ENCODE peak calls at places on chromosome 18, in eight cellular contexts. One of them, this sample, is unnamed. For H3K4me1, the result is how much of the 10 kb centered on the place peaks cover.

GRCh38 chr18:57819119-57819518 is 16.0 kb upstream of the ATP8B1 start:
- DNase-seq in A549: no peak
- DNase-seq in tibial nerve: no peak
- DNase-seq in esophagus muscularis mucosa: no peak
- DNase-seq in ovary: no peak
- DNase-seq in upper lobe of left lung: no peak
- DNase-seq in stomach: no peak
- DNase-seq in sigmoid colon: no peak
- DNase-seq in this sample: no peak

GRCh38 chr18:56992777-56993176 is 154.1 kb upstream of the BOD1L2 start:
- DNase-seq in A549: no peak
- DNase-seq in tibial nerve: no peak
- DNase-seq in esophagus muscularis mucosa: no peak
- DNase-seq in ovary: no peak
- DNase-seq in upper lobe of left lung: no peak
- DNase-seq in stomach: no peak
- DNase-seq in sigmoid colon: no peak
- DNase-seq in this sample: no peak

GRCh38 chr18:39302481-39302880 is 1736.9 kb upstream of the CELF4 start:
- DNase-seq in A549: no peak
- DNase-seq in tibial nerve: no peak
- DNase-seq in esophagus muscularis mucosa: no peak
- DNase-seq in ovary: no peak
- DNase-seq in upper lobe of left lung: no peak
- DNase-seq in stomach: no peak
- DNase-seq in sigmoid colon: no peak
- DNase-seq in this sample: no peak

GRCh38 chr18:10213526-10213925 is 240.9 kb upstream of the APCDD1 start:
- DNase-seq in A549: no peak
- DNase-seq in tibial nerve: no peak
- DNase-seq in esophagus muscularis mucosa: peak
- DNase-seq in ovary: no peak
- DNase-seq in upper lobe of left lung: no peak
- DNase-seq in stomach: no peak
- DNase-seq in sigmoid colon: no peak
- DNase-seq in this sample: no peak

GRCh38 chr18:59691046-59691395 is 6.2 kb downstream of the CCBE1 start:
- DNase-seq in A549: no peak
- DNase-seq in tibial nerve: no peak
- DNase-seq in esophagus muscularis mucosa: no peak
- DNase-seq in ovary: no peak
- DNase-seq in upper lobe of left lung: no peak
- DNase-seq in stomach: no peak
- DNase-seq in sigmoid colon: no peak
- DNase-seq in this sample: no peak

GRCh38 chr18:76454429-76454828 is 40.6 kb downstream of the ZNF516 start:
- DNase-seq in A549: no peak
- DNase-seq in tibial nerve: no peak
- DNase-seq in esophagus muscularis mucosa: no peak
- DNase-seq in ovary: no peak
- DNase-seq in upper lobe of left lung: no peak
- DNase-seq in stomach: no peak
- DNase-seq in sigmoid colon: no peak
- DNase-seq in this sample: no peak

GRCh38 chr18:43714346-43715010 is 437.2 kb upstream of the SYT4 start:
- DNase-seq in A549: no peak
- DNase-seq in tibial nerve: no peak
- DNase-seq in esophagus muscularis mucosa: no peak
- DNase-seq in ovary: no peak
- DNase-seq in upper lobe of left lung: no peak
- DNase-seq in stomach: no peak
- DNase-seq in sigmoid colon: no peak
- DNase-seq in this sample: no peak

GRCh38 chr18:62516242-62516641 is 6.6 kb upstream of the ZCCHC2 start:
- DNase-seq in A549: no peak
- DNase-seq in tibial nerve: no peak
- DNase-seq in esophagus muscularis mucosa: no peak
- DNase-seq in ovary: no peak
- DNase-seq in upper lobe of left lung: no peak
- DNase-seq in stomach: no peak
- DNase-seq in sigmoid colon: no peak
- DNase-seq in this sample: no peak

GRCh38 chr18:67766930-67767329 is 250.4 kb upstream of the DSEL start:
- DNase-seq in A549: no peak
- DNase-seq in tibial nerve: no peak
- DNase-seq in esophagus muscularis mucosa: no peak
- DNase-seq in ovary: no peak
- DNase-seq in upper lobe of left lung: no peak
- DNase-seq in stomach: no peak
- DNase-seq in sigmoid colon: no peak
- DNase-seq in this sample: no peak

GRCh38 chr18:58520964-58521363 is 107.9 kb downstream of the ALPK2 start:
- DNase-seq in A549: no peak
- DNase-seq in tibial nerve: no peak
- DNase-seq in esophagus muscularis mucosa: no peak
- DNase-seq in ovary: no peak
- DNase-seq in upper lobe of left lung: no peak
- DNase-seq in stomach: no peak
- DNase-seq in sigmoid colon: no peak
- DNase-seq in this sample: peak

GRCh38 chr18:61833387-61833786 is 59.4 kb downstream of the RNF152 start:
- DNase-seq in A549: no peak
- DNase-seq in tibial nerve: no peak
- DNase-seq in esophagus muscularis mucosa: no peak
- DNase-seq in ovary: no peak
- DNase-seq in upper lobe of left lung: no peak
- DNase-seq in stomach: no peak
- DNase-seq in sigmoid colon: no peak
- DNase-seq in this sample: no peak

GRCh38 chr18:13427354-13427753 is 208.8 kb downstream of the LDLRAD4 start:
- DNase-seq in A549: no peak
- DNase-seq in tibial nerve: no peak
- DNase-seq in esophagus muscularis mucosa: no peak
- DNase-seq in ovary: no peak
- DNase-seq in upper lobe of left lung: no peak
- DNase-seq in stomach: peak
- DNase-seq in sigmoid colon: peak
- DNase-seq in this sample: no peak

GRCh38 chr18:36663312-36663711 is 165.5 kb downstream of the TPGS2 start:
- DNase-seq in A549: no peak
- DNase-seq in tibial nerve: no peak
- DNase-seq in esophagus muscularis mucosa: no peak
- DNase-seq in ovary: no peak
- DNase-seq in upper lobe of left lung: no peak
- DNase-seq in stomach: no peak
- DNase-seq in sigmoid colon: no peak
- DNase-seq in this sample: no peak

GRCh38 chr18:63363951-63364350 is 3.1 kb downstream of the KDSR start:
- DNase-seq in A549: no peak
- DNase-seq in tibial nerve: no peak
- DNase-seq in esophagus muscularis mucosa: no peak
- DNase-seq in ovary: no peak
- DNase-seq in upper lobe of left lung: no peak
- DNase-seq in stomach: no peak
- DNase-seq in sigmoid colon: no peak
- DNase-seq in this sample: no peak

GRCh38 chr18:34483198-34483597 is 226.9 kb upstream of the DTNA start:
- DNase-seq in A549: no peak
- DNase-seq in tibial nerve: no peak
- DNase-seq in esophagus muscularis mucosa: no peak
- DNase-seq in ovary: no peak
- DNase-seq in upper lobe of left lung: no peak
- DNase-seq in stomach: no peak
- DNase-seq in sigmoid colon: no peak
- DNase-seq in this sample: no peak

GRCh38 chr18:12279781-12280531 is 25.8 kb downstream of the CIDEA start:
- DNase-seq in A549: no peak
- DNase-seq in tibial nerve: no peak
- DNase-seq in esophagus muscularis mucosa: no peak
- DNase-seq in ovary: no peak
- DNase-seq in upper lobe of left lung: no peak
- DNase-seq in stomach: no peak
- DNase-seq in sigmoid colon: peak
- DNase-seq in this sample: no peak

GRCh38 chr18:23453657-23454011 is 547 bp downstream of the RIOK3 start:
- DNase-seq in A549: no peak
- DNase-seq in tibial nerve: no peak
- DNase-seq in esophagus muscularis mucosa: no peak
- DNase-seq in ovary: no peak
- DNase-seq in upper lobe of left lung: no peak
- DNase-seq in stomach: no peak
- DNase-seq in sigmoid colon: no peak
- DNase-seq in this sample: no peak

GRCh38 chr18:65235966-65236634 is 514.7 kb upstream of the CDH7 start:
- DNase-seq in A549: no peak
- DNase-seq in tibial nerve: no peak
- DNase-seq in esophagus muscularis mucosa: no peak
- DNase-seq in ovary: peak
- DNase-seq in upper lobe of left lung: no peak
- DNase-seq in stomach: no peak
- DNase-seq in sigmoid colon: no peak
- DNase-seq in this sample: no peak

GRCh38 chr18:42131044-42131939 is 176.3 kb downstream of the PIK3C3 start:
- DNase-seq in A549: no peak
- DNase-seq in tibial nerve: no peak
- DNase-seq in esophagus muscularis mucosa: no peak
- DNase-seq in ovary: no peak
- DNase-seq in upper lobe of left lung: no peak
- DNase-seq in stomach: no peak
- DNase-seq in sigmoid colon: no peak
- DNase-seq in this sample: no peak

GRCh38 chr18:71038196-71038595 is 749.4 kb downstream of the SOCS6 start:
- DNase-seq in A549: no peak
- DNase-seq in tibial nerve: no peak
- DNase-seq in esophagus muscularis mucosa: no peak
- DNase-seq in ovary: no peak
- DNase-seq in upper lobe of left lung: no peak
- DNase-seq in stomach: no peak
- DNase-seq in sigmoid colon: no peak
- DNase-seq in this sample: no peak

GRCh38 chr18:38611036-38611964 is 1045.7 kb upstream of the CELF4 start:
- DNase-seq in A549: no peak
- DNase-seq in tibial nerve: no peak
- DNase-seq in esophagus muscularis mucosa: no peak
- DNase-seq in ovary: no peak
- DNase-seq in upper lobe of left lung: no peak
- DNase-seq in stomach: no peak
- DNase-seq in sigmoid colon: no peak
- DNase-seq in this sample: no peak

GRCh38 chr18:4843771-4844170 is 353.3 kb downstream of the AKAIN1 start:
- DNase-seq in A549: no peak
- DNase-seq in tibial nerve: no peak
- DNase-seq in esophagus muscularis mucosa: no peak
- DNase-seq in ovary: no peak
- DNase-seq in upper lobe of left lung: no peak
- DNase-seq in stomach: no peak
- DNase-seq in sigmoid colon: no peak
- DNase-seq in this sample: no peak
- H3K4me1 ChIP-seq in A549: under half
- H3K4me1 ChIP-seq in tibial nerve: under half
- H3K4me1 ChIP-seq in esophagus muscularis mucosa: under half
- H3K4me1 ChIP-seq in ovary: under half
- H3K4me1 ChIP-seq in upper lobe of left lung: under half
- H3K4me1 ChIP-seq in stomach: under half
- H3K4me1 ChIP-seq in sigmoid colon: under half
- H3K4me1 ChIP-seq in this sample: under half

GRCh38 chr18:68922392-68922791 is 124.5 kb downstream of the CCDC102B start:
- DNase-seq in A549: no peak
- DNase-seq in tibial nerve: no peak
- DNase-seq in esophagus muscularis mucosa: no peak
- DNase-seq in ovary: no peak
- DNase-seq in upper lobe of left lung: no peak
- DNase-seq in stomach: no peak
- DNase-seq in sigmoid colon: no peak
- DNase-seq in this sample: no peak

GRCh38 chr18:68919900-68920299 is 122.0 kb downstream of the CCDC102B start:
- DNase-seq in A549: no peak
- DNase-seq in tibial nerve: no peak
- DNase-seq in esophagus muscularis mucosa: no peak
- DNase-seq in ovary: no peak
- DNase-seq in upper lobe of left lung: no peak
- DNase-seq in stomach: no peak
- DNase-seq in sigmoid colon: no peak
- DNase-seq in this sample: no peak

GRCh38 chr18:68915066-68915465 is 117.2 kb downstream of the CCDC102B start:
- DNase-seq in A549: no peak
- DNase-seq in tibial nerve: no peak
- DNase-seq in esophagus muscularis mucosa: no peak
- DNase-seq in ovary: no peak
- DNase-seq in upper lobe of left lung: no peak
- DNase-seq in stomach: no peak
- DNase-seq in sigmoid colon: no peak
- DNase-seq in this sample: no peak

GRCh38 chr18:68918216-68918615 is 120.3 kb downstream of the CCDC102B start:
- DNase-seq in A549: no peak
- DNase-seq in tibial nerve: no peak
- DNase-seq in esophagus muscularis mucosa: no peak
- DNase-seq in ovary: no peak
- DNase-seq in upper lobe of left lung: no peak
- DNase-seq in stomach: no peak
- DNase-seq in sigmoid colon: no peak
- DNase-seq in this sample: no peak

DNA sequence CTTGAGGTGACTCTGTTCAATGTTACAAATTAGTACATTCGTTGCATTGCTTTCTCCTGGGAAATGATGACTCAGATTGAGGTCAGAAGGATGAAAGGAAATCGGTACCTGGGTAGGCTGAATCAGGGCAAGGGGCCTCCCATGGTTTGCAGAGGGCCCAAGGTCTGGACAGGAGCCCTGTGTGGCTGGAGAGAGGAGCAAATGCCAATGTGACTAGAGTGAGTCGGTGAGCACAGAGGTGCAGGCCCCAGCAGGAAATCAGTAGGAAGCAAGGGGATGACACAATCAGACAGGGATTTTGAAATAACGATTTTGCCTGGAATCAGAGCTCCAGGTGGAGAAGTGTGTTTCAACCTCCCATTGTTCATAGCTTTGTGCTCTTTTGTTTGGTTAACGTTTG is 118.9 kb downstream of the CCDC102B start:
- DNase-seq in A549: no peak
- DNase-seq in tibial nerve: no peak
- DNase-seq in esophagus muscularis mucosa: no peak
- DNase-seq in ovary: no peak
- DNase-seq in upper lobe of left lung: no peak
- DNase-seq in stomach: no peak
- DNase-seq in sigmoid colon: no peak
- DNase-seq in this sample: no peak
- TF ChIP-seq EP300 in A549: no peak
- TF ChIP-seq EP300 in tibial nerve: no peak
- TF ChIP-seq EP300 in esophagus muscularis mucosa: no peak
- TF ChIP-seq EP300 in ovary: no peak
- TF ChIP-seq EP300 in upper lobe of left lung: no peak
- TF ChIP-seq EP300 in stomach: no peak
- TF ChIP-seq EP300 in sigmoid colon: no peak
- TF ChIP-seq EP300 in this sample: no peak

GRCh38 chr18:31943895-31944816 is 1.2 kb upstream of the TRAPPC8 start:
- DNase-seq in A549: no peak
- DNase-seq in tibial nerve: no peak
- DNase-seq in esophagus muscularis mucosa: no peak
- DNase-seq in ovary: no peak
- DNase-seq in upper lobe of left lung: no peak
- DNase-seq in stomach: no peak
- DNase-seq in sigmoid colon: no peak
- DNase-seq in this sample: no peak
- H3K27ac ChIP-seq in A549: peak
- H3K27ac ChIP-seq in tibial nerve: peak
- H3K27ac ChIP-seq in esophagus muscularis mucosa: peak
- H3K27ac ChIP-seq in ovary: no peak
- H3K27ac ChIP-seq in upper lobe of left lung: peak
- H3K27ac ChIP-seq in stomach: peak
- H3K27ac ChIP-seq in sigmoid colon: peak
- H3K27ac ChIP-seq in this sample: peak

GRCh38 chr18:49625021-49625691 is 63.3 kb downstream of the LIPG start:
- DNase-seq in A549: no peak
- DNase-seq in tibial nerve: no peak
- DNase-seq in esophagus muscularis mucosa: no peak
- DNase-seq in ovary: no peak
- DNase-seq in upper lobe of left lung: no peak
- DNase-seq in stomach: no peak
- DNase-seq in sigmoid colon: no peak
- DNase-seq in this sample: no peak
- H3K4me1 ChIP-seq in A549: under half
- H3K4me1 ChIP-seq in tibial nerve: under half
- H3K4me1 ChIP-seq in esophagus muscularis mucosa: under half
- H3K4me1 ChIP-seq in ovary: under half
- H3K4me1 ChIP-seq in upper lobe of left lung: under half
- H3K4me1 ChIP-seq in stomach: under half
- H3K4me1 ChIP-seq in sigmoid colon: under half
- H3K4me1 ChIP-seq in this sample: under half